ENCODE peak calls at places on chromosome X, in nine cellular contexts. B is GM23338, Y is GM23248, O is hepatocyte, Q is uterus, M is SJSA1, A is heart right ventricle, S is adrenal gland, E is mucosa of descending colon. T is an unnamed sample.

GRCh38 chrX:76987381-76987780 is 459.8 kb upstream of the FGF16 start:
- DNase-seq in S (no peak), O (no peak), B (peak; percentile 11), Y (no peak), Q (no peak), M (no peak), A (no peak), E (no peak), T (no peak)

GRCh38 chrX:109632906-109633504 is 8.0 kb upstream of the KCNE5 start:
- DNase-seq in S (peak; percentile 13), O (peak; percentile 30), A (no peak), Y (peak; percentile 50), Q (no peak), E (no peak), M (no peak), B (peak; percentile 50), T (no peak)

GRCh38 chrX:135437867-135438733 is 16.4 kb downstream of the SMIM10L2A start:
- DNase-seq in S (no peak), Y (no peak), E (no peak), B (peak; percentile 38), A (no peak), O (no peak), Q (no peak), M (no peak), T (no peak)

GRCh38 chrX:24506082-24506481 is 41.0 kb downstream of the PDK3 start:
- DNase-seq in M (no peak), E (no peak), B (no peak), O (peak; percentile 68), A (no peak), Y (peak; percentile 52), Q (no peak), S (no peak), T (no peak)

GRCh38 chrX:140040397-140040796 is 75.1 kb upstream of the CXorf66 start:
- DNase-seq in S (peak; percentile 75), O (peak; percentile 61), Y (peak; percentile 31), Q (no peak), A (no peak), M (no peak), B (no peak), E (no peak), T (no peak)

GRCh38 chrX:82648062-82648461 is 860.0 kb upstream of the POU3F4 start:
- DNase-seq in Q (no peak), M (no peak), Y (no peak), S (no peak), A (no peak), B (no peak), O (no peak), E (no peak), T (no peak)

GRCh38 chrX:120791013-120791643 is 84.5 kb downstream of the CT47B1 start:
- DNase-seq in S (peak; percentile 82), Q (peak; percentile 27), O (peak; percentile 31), A (peak; percentile 17), Y (peak; percentile 83), E (peak; percentile 23), M (peak; percentile 33), B (no peak), T (peak; percentile 18)

GRCh38 chrX:48492293-48492910 is 16.4 kb upstream of the PORCN start:
- DNase-seq in Y (peak; percentile 68), M (peak; percentile 57), E (no peak), O (no peak), B (no peak), A (no peak), Q (no peak), S (no peak), T (no peak)

GRCh38 chrX:46941341-46941740 is 29.1 kb downstream of the JADE3 start:
- DNase-seq in Q (no peak), E (no peak), A (no peak), S (no peak), B (no peak), M (no peak), Y (no peak), O (no peak), T (no peak)

GRCh38 chrX:55593756-55594257 is 29.4 kb upstream of the FOXR2 start:
- DNase-seq in Q (no peak), B (no peak), M (no peak), Y (no peak), E (no peak), S (no peak), O (no peak), A (no peak), T (no peak)

GRCh38 chrX:115393271-115393670 is 103.8 kb downstream of the LUZP4 start:
- DNase-seq in E (no peak), S (no peak), B (peak; percentile 3), M (no peak), Q (no peak), Y (peak; percentile 52), A (no peak), O (peak; percentile 24), T (no peak)

GRCh38 chrX:155242300-155242699 is 22.0 kb downstream of the RAB39B start:
- DNase-seq in Y (no peak), S (no peak), B (no peak), O (no peak), A (no peak), E (no peak), Q (no peak), M (no peak), T (no peak)

GRCh38 chrX:41542151-41542935 is 95.2 kb downstream of the NYX start:
- DNase-seq in O (peak; percentile 19), Q (no peak), Y (no peak), S (no peak), M (no peak), B (peak; percentile 12), A (no peak), E (peak; percentile 41), T (peak; percentile 45)

GRCh38 chrX:53281321-53281822 is at the start of gene IQSEC2:
- DNase-seq in M (peak; percentile 77), O (peak; percentile 80), B (peak; percentile 59), Y (peak; percentile 81), E (peak; percentile 89), Q (peak; percentile 94), S (peak; percentile 90), A (peak; percentile 87), T (peak; percentile 94)

GRCh38 chrX:48599341-48599740 is 2.0 kb downstream of the WDR13 start:
- DNase-seq in O (no peak), B (no peak), S (no peak), A (no peak), M (no peak), Y (no peak), Q (no peak), E (no peak), T (no peak)

GRCh38 chrX:77076896-77077295 is 370.3 kb upstream of the FGF16 start:
- DNase-seq in Q (no peak), S (no peak), Y (no peak), O (no peak), M (no peak), B (no peak), A (no peak), E (no peak), T (no peak)

DNA sequence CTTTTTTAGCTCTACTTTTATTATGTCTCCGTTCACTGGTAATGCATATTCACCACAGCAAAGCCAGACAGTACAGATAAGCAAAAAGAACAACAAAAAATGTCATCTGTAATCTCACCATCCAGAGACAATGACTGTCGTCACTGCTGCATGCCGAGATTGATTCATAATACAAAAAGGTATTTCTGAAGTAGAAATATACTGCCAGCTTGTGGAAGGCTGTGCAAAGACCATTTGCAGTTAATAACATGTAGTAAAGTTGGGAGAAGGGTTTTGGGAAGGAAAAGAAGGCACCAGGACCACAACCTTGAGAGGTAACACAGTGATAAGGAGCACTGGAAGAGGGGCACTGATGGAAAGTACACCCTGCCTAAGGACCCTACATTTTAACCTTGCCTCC is 223.0 kb upstream of the ZIC3 start:
- DNase-seq in B (no peak), Q (no peak), S (no peak), Y (no peak), E (no peak), M (no peak), A (no peak), O (no peak), T (no peak)
- H3K4me3 ChIP-seq in B (no peak overlapping the region), Q (no peak overlapping the region), S (no peak overlapping the region), Y (no peak overlapping the region), E (no peak overlapping the region), M (no peak overlapping the region), A (no peak overlapping the region), O (no peak overlapping the region), T (no peak overlapping the region)

GRCh38 chrX:148495156-148495555 is 5.3 kb upstream of the AFF2 start:
- DNase-seq in M (no peak), O (no peak), B (no peak), Y (no peak), S (no peak), A (no peak), Q (no peak), E (no peak), T (no peak)
- H3K4me1 ChIP-seq in M (no peaks in the 10 kb centered on the region), O (no peaks in the 10 kb centered on the region), B (peaks cover 5% of the 10 kb centered on the region), Y (no peaks in the 10 kb centered on the region), S (no peaks in the 10 kb centered on the region), A (no peaks in the 10 kb centered on the region), Q (no peaks in the 10 kb centered on the region), E (no peaks in the 10 kb centered on the region), T (no peaks in the 10 kb centered on the region)

DNA sequence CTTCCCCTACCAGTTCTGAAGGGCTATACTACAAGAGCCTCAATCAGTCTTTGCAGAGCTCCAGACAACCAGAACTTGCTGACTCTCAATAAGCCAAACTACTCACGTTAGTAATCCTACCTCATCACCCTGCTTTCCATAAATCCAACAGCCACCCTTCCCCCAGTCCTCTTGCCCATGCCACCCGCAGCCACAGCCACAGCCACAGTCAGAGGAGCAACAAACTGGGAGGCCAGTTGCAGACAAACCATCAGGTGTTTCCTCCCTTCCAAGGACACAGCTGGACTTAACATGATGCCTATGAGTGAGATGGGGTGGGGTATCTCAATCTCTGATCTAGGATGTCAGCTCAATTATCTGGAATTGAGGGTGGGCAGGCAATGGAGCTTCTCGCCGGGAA is 1.0 kb downstream of the GABRA3 start:
- DNase-seq in E (no peak), M (no peak), B (peak; percentile 15), A (no peak), O (no peak), Q (no peak), S (no peak), Y (no peak), T (no peak)
- H3K4me3 ChIP-seq in E (no peak overlapping the region), M (no peak overlapping the region), B (peak overlapping the region; percentile 65), A (no peak overlapping the region), O (no peak overlapping the region), Q (no peak overlapping the region), S (no peak overlapping the region), Y (no peak overlapping the region), T (no peak overlapping the region)

DNA sequence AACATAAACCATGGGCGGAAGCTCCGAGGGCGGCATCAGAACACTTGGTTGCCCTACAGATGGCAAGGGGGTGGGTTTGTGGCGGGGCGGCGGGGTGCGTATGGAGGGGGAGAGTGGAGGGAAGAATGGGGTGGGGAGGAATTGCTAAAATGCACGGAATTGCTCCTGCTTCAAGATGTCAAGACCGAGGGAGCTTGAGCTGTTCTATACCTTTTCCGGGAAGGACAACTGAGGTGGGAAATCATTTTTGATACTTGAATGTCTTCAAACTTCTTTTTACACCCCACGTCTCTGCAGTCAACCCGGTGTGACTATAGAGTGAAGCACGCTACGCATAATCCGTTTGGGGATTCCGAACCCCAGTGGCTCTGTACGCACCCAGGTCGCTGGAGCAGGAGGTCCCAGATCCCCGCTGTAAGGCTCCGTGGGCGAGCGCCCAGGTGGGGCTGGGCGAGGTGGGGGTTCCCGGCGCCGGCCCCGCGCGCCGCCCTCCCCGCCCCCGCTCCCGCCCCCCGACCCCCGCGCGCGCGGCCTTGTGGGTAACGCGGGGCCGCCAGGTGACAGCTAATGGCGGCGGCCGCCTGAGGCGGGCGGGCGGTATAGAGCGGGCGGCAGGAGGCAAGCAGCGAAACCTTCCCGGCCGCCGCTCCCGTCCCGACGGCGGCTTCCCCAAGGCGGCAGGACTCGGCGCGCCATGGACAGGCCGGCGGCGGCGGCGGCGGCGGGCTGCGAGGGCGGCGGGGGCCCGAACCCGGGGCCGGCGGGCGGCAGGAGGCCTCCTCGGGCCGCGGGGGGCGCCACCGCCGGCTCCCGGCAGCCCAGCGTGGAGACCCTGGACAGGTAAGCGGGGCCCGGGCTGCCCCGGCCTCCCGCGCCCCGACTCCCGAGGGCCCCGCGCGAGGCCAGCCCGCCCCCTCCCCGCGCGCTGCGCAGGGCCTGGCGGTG is at the start of gene MTMR1:
- DNase-seq in E (peak; percentile 61), Y (peak; percentile 49), A (peak; percentile 18), B (peak; percentile 29), S (peak; percentile 16), Q (peak; percentile 39), O (peak; percentile 65), M (no peak), T (peak; percentile 34)
- H3K4me1 ChIP-seq in E (no peaks in the 10 kb centered on the region), Y (peaks cover 22% of the 10 kb centered on the region), A (peaks cover 24% of the 10 kb centered on the region), B (peaks cover 14% of the 10 kb centered on the region), S (no peaks in the 10 kb centered on the region), Q (no peaks in the 10 kb centered on the region), O (no peaks in the 10 kb centered on the region), M (peaks cover 36% of the 10 kb centered on the region), T (no peaks in the 10 kb centered on the region)